ENCODE peak calls at places on chromosomes 3 and 15, in eight cellular contexts. X is CD4-positive, alpha-beta T cell; F is HFF-Myc; G is cardiac fibroblast; W is hepatocyte; I is coronary artery; K is GM10248; L is PC-9. Q is an unnamed sample.

GRCh38 chr3:32292085-32292796 is 53.8 kb downstream of the CMTM8 start:
- DNase-seq in X (no peak), F (no peak), G (no peak), W (peak; percentile 24), I (no peak), K (no peak), L (no peak), Q (no peak)

GRCh38 chr3:94453864-94454263 is 391.0 kb downstream of the NSUN3 start:
- DNase-seq in X (no peak), F (no peak), G (no peak), W (no peak), I (no peak), K (no peak), L (no peak), Q (no peak)

GRCh38 chr3:127207727-127208482 is 15.0 kb downstream of the PRR23E start:
- DNase-seq in X (no peak), F (no peak), G (no peak), W (no peak), I (peak; percentile 45), K (peak; percentile 11), L (no peak), Q (no peak)

GRCh38 chr15:70141376-70142071 is 43.8 kb upstream of the TLE3 start:
- DNase-seq in X (no peak), F (no peak), G (no peak), W (no peak), I (no peak), K (no peak), L (no peak), Q (no peak)

GRCh38 chr15:31266712-31267111 is 59.9 kb upstream of the KLF13 start:
- DNase-seq in X (no peak), F (no peak), G (no peak), W (peak; percentile 3), I (peak; percentile 65), K (no peak), L (no peak), Q (no peak)

GRCh38 chr3:67113802-67114407 is 115.8 kb downstream of the KBTBD8 start:
- DNase-seq in X (peak; percentile 70), F (peak; percentile 78), G (peak; percentile 85), W (peak; percentile 91), I (no peak), K (peak; percentile 56), L (peak; percentile 63), Q (peak; percentile 55)

GRCh38 chr3:57949779-57950618 is 58.2 kb upstream of the FLNB start:
- DNase-seq in X (no peak), F (no peak), G (no peak), W (no peak), I (no peak), K (no peak), L (peak; percentile 54), Q (no peak)

GRCh38 chr3:129503387-129504010 is 24.9 kb upstream of the RHO start:
- DNase-seq in X (no peak), F (no peak), G (no peak), W (no peak), I (no peak), K (no peak), L (no peak), Q (peak; percentile 23)

GRCh38 chr3:190560284-190560895 is 46.5 kb downstream of the IL1RAP start:
- DNase-seq in X (no peak), F (no peak), G (no peak), W (no peak), I (no peak), K (no peak), L (no peak), Q (no peak)

GRCh38 chr3:110069641-110070538 is 732.5 kb upstream of the DPPA4 start:
- DNase-seq in X (no peak), F (no peak), G (peak; percentile 86), W (peak; percentile 46), I (no peak), K (no peak), L (no peak), Q (no peak)

GRCh38 chr3:46922871-46923558 is 45.5 kb downstream of the PTH1R start:
- DNase-seq in X (no peak), F (no peak), G (no peak), W (no peak), I (peak; percentile 63), K (no peak), L (no peak), Q (no peak)

GRCh38 chr15:31867536-31868442 is 162.5 kb upstream of the CHRNA7 start:
- DNase-seq in X (peak; percentile 36), F (peak; percentile 9), G (peak; percentile 49), W (peak; percentile 69), I (no peak), K (peak; percentile 67), L (peak; percentile 8), Q (peak; percentile 49)

GRCh38 chr15:91965501-91966180 is 112.1 kb downstream of the SLCO3A1 start:
- DNase-seq in X (no peak), F (no peak), G (peak; percentile 65), W (no peak), I (peak; percentile 92), K (no peak), L (peak; percentile 89), Q (no peak)

GRCh38 chr15:65969865-65970832 is 100.9 kb downstream of the RAB11A start:
- DNase-seq in X (no peak), F (no peak), G (no peak), W (no peak), I (no peak), K (no peak), L (no peak), Q (no peak)

GRCh38 chr3:32280262-32280910 is 41.9 kb downstream of the CMTM8 start:
- DNase-seq in X (no peak), F (no peak), G (no peak), W (no peak), I (no peak), K (no peak), L (peak; percentile 40), Q (no peak)

GRCh38 chr15:64333986-64334385 is 22.0 kb downstream of the CSNK1G1 start:
- DNase-seq in X (no peak), F (no peak), G (peak; percentile 28), W (no peak), I (no peak), K (no peak), L (no peak), Q (no peak)

DNA sequence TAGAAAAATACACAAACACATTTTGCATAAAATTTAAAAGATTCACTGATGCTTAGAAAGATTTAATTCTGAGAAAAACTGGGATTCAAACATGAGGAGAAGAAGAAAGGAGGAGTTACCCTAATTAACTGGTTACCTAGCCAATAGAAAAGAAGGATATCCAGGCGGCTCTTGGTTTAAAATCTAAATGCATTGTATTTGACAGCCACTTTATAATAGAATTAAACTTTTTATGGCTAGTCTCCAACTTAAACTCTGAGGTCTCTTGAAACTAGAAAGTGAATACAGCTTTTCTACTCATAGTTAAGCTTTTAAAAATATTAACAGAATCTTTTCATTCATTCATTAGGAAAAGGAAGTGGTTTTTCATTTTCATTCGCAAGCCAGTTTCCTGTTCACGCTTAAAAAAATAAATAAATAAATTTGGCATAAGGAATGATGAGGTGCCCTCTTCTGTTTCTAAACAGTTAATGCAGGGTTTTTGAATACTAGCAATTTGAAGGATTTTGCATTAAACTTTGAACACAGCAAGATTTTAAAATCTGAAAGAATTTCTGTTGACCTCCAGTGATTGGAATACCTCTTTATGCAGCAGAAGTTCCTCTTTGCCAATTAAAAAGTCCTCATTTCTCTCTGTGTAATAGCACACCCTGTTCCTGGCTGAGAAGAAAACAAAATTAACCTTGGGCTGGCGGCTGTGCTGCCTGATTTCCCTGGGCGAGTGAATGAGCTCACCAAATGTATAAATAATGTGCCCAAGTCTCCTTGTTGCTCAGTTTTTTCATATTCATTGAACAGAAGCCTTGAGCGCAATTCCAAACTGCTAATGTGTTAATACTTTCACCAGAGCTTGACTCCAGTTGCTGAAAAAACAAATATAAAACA is 105.1 kb downstream of the ZMAT3 start:
- DNase-seq in X (no peak), F (peak; percentile 17), G (peak; percentile 61), W (peak; percentile 17), I (no peak), K (peak; percentile 11), L (no peak), Q (no peak)
- TF ChIP-seq CTCF in X (no peak), F (peak; percentile 34), G (peak; percentile 55), W (peak; percentile 77), I (peak; percentile 44), K (peak; percentile 43), L (peak; percentile 82), Q (no peak)

DNA sequence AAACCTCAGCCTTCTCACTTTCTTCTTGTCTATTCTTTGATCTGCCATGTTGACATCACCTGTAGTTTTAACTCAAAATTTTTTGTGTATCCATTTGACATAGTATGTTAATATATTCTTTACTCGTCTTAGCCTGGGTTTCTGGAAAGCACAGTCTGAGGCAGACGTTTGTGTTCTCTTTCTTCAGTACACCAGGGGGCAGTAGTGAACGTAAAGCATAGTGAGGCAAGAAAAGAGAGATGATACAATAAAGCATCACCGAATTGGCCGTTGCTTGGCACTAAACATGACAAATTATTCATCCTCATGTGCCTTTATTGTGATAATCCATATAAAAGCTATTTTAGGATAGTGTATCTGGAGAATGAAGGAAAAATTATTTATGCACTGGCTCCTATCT is 141.0 kb upstream of the MYRIP start:
- DNase-seq in X (no peak), F (peak; percentile 20), G (peak; percentile 78), W (peak; percentile 65), I (no peak), K (peak; percentile 29), L (no peak), Q (no peak)
- TF ChIP-seq CTCF in X (no peak), F (peak; percentile 70), G (peak; percentile 73), W (peak; percentile 67), I (no peak), K (peak; percentile 61), L (peak; percentile 66), Q (peak; percentile 8)

DNA sequence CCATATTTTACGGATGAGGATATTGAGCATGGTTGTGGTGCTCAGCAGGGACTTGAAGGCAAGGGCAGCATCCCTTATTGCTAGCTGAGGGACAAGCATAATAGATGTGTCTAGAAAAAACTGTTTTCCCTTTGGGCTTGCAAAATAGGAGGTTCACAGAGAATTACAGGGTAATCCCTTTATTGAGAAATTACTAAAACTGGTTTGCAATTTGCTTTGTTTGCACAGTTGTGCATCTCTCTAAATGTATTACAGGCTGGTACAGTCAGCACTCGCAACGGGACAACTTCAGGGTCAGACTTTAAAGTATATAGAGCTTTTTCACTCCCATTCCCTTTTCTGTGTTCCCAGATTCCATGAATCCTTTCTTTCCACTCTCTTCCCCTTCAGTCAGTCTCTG is 51.3 kb downstream of the SUCNR1 start:
- DNase-seq in X (no peak), F (no peak), G (no peak), W (no peak), I (no peak), K (no peak), L (no peak), Q (no peak)
- TF ChIP-seq CTCF in X (no peak), F (no peak), G (no peak), W (no peak), I (no peak), K (no peak), L (no peak), Q (no peak)

DNA sequence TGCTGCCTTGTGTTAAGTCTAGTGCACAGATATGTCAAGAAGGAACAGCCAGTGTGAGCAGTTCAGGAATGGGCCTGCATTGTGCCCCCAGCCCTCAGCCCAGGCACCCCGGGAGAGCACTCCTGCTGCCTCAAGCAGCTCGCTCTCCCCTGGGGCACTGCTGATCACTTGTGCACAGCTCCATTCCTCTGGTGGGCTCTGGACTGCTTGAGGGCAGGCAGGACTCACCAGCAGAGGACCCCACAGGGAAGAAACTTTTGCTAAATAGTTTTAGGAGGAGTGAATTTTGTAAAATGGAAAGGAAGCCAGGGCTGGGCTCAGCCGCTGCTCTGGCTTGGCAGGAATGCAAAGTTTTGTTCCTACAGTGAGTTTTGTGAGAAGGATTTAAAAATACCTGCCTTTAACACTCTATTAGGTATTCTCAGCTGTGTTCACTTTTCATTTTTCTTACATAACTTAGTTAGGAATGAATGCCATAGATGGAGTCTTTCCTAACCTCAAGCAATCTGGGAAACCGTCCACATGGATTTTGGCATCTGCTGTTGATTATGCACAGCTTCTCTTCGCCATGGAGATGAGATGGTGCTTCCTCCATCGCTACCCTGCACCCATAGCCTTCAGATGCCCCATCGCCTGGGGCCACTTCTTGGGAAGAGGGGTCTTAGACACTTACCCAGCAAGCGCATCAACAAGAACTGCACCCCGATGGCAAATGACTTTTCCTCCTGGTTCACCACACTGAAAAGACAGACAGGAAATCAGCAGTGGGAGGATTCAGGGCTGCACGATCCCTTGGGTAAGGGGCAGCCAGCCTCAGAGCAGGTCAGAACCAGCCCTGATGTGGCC is 42.3 kb upstream of the RAB6B start:
- DNase-seq in X (no peak), F (peak; percentile 70), G (peak; percentile 84), W (no peak), I (peak; percentile 67), K (no peak), L (no peak), Q (peak; percentile 4)
- TF ChIP-seq CTCF in X (no peak), F (no peak), G (no peak), W (no peak), I (no peak), K (no peak), L (no peak), Q (no peak)